ENCODE peak calls at places on chromosomes 4 and X, in eight cellular contexts. J is hepatocyte; A is CD8-positive, alpha-beta memory T cell; Z is GM23338; I is fibroblast of mammary gland; R is NT2/D1; K is tibial artery; H is A549. B is an unnamed sample.

GRCh38 chr4:115249808-115250207 is 136.4 kb upstream of the NDST4 start:
- DNase-seq in Z (no peak), J (no peak), R (no peak), I (no peak), H (no peak), K (no peak), A (no peak), B (no peak)

GRCh38 chr4:11050766-11051165 is 366.2 kb upstream of the CLNK start:
- DNase-seq in K (no peak), Z (no peak), I (no peak), J (no peak), H (no peak), R (no peak), A (no peak), B (no peak)

GRCh38 chr4:124708517-124709300 is 3.8 kb downstream of the ANKRD50 start:
- DNase-seq in K (no peak), R (no peak), I (peak; percentile 47), A (no peak), Z (no peak), J (no peak), H (no peak), B (no peak)

GRCh38 chrX:34978171-34978570 is 35.6 kb downstream of the FAM47B start:
- DNase-seq in H (no peak), K (no peak), A (no peak), I (no peak), J (no peak), Z (no peak), R (no peak), B (no peak)

GRCh38 chr4:94536049-94536448 is 84.3 kb downstream of the PDLIM5 start:
- DNase-seq in Z (peak; percentile 63), H (no peak), R (no peak), A (no peak), K (no peak), J (no peak), I (no peak), B (no peak)

GRCh38 chr4:7597281-7597680 is 162.6 kb upstream of the PSAPL1 start:
- DNase-seq in I (no peak), Z (no peak), R (no peak), H (no peak), K (no peak), J (no peak), A (no peak), B (no peak)

GRCh38 chr4:78768447-78769177 is 7.5 kb upstream of the BMP2K start:
- DNase-seq in K (no peak), A (no peak), Z (no peak), H (no peak), I (peak; percentile 69), J (peak; percentile 38), R (no peak), B (no peak)

GRCh38 chr4:169900241-169900845 is 125.9 kb downstream of the MFAP3L start:
- DNase-seq in K (no peak), Z (no peak), H (no peak), J (no peak), I (no peak), R (no peak), A (no peak), B (no peak)

GRCh38 chr4:16692493-16692892 is 206.0 kb downstream of the LDB2 start:
- DNase-seq in J (no peak), K (no peak), H (no peak), I (no peak), Z (no peak), A (no peak), R (no peak), B (no peak)

GRCh38 chr4:168560184-168560834 is 63.5 kb downstream of the PALLD start:
- DNase-seq in A (no peak), J (peak; percentile 56), I (peak; percentile 59), R (no peak), K (no peak), H (no peak), Z (no peak), B (peak; percentile 44)

GRCh38 chrX:79270401-79270800 is 96.7 kb downstream of the ITM2A start:
- DNase-seq in R (peak; percentile 18), I (peak; percentile 19), Z (peak; percentile 46), K (peak; percentile 57), H (no peak), A (peak; percentile 84), J (no peak), B (no peak)

GRCh38 chr4:176999943-177000543 is 207.3 kb upstream of the VEGFC start:
- DNase-seq in R (no peak), H (peak; percentile 3), I (no peak), K (no peak), A (no peak), J (no peak), Z (peak; percentile 5), B (no peak)

GRCh38 chr4:109969087-109969486 is 56.4 kb downstream of the EGF start:
- DNase-seq in Z (no peak), K (no peak), J (no peak), A (no peak), R (no peak), H (no peak), I (peak; percentile 9), B (no peak)

GRCh38 chr4:185887125-185887524 is 75.1 kb upstream of the SORBS2 start:
- DNase-seq in A (no peak), I (no peak), Z (no peak), K (no peak), H (no peak), J (no peak), R (no peak), B (no peak)

GRCh38 chr4:915041-915474 is 17.1 kb downstream of the GAK start:
- DNase-seq in R (no peak), A (peak; percentile 7), K (peak; percentile 49), H (no peak), Z (no peak), J (no peak), I (peak; percentile 10), B (no peak)

GRCh38 chr4:15368906-15369305 is 58.9 kb upstream of the C1QTNF7 start:
- DNase-seq in I (peak; percentile 70), A (no peak), Z (no peak), J (no peak), K (no peak), R (no peak), H (no peak), B (no peak)

GRCh38 chr4:128387600-128388351 is 100.2 kb upstream of the PGRMC2 start:
- DNase-seq in A (no peak), R (no peak), H (no peak), J (no peak), I (peak; percentile 18), K (no peak), Z (no peak), B (no peak)

GRCh38 chrX:106035064-106035463 is 3.5 kb downstream of the SERPINA7 start:
- DNase-seq in I (no peak), K (no peak), H (no peak), Z (peak; percentile 14), A (no peak), J (no peak), R (no peak), B (no peak)

GRCh38 chr4:55993994-55994657 is 45.4 kb downstream of the CEP135 start:
- DNase-seq in Z (no peak), K (no peak), I (no peak), J (no peak), H (no peak), R (no peak), A (no peak), B (no peak)

DNA sequence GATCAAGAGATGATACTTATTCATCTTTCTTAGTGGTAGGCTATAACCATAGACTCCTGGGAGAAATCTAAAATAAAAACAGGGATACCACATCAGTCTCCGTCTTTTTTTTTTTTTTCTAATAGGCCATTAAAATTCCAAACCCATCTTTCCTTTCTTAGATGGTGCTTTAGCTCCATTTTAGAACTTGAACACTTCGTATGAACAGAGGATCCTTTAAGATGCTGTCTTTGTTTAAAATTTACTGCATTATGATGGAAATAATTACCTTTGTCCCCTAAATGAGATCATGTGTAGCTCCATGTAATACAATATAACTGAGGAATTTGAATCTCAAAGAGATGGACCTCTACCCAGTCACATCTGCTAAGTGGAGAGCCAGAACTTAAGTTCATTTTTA is 47.9 kb downstream of the CEP135 start:
- DNase-seq in Z (no peak), H (no peak), J (no peak), K (no peak), A (no peak), I (no peak), R (no peak), B (no peak)
- H3K4me3 ChIP-seq in Z (no peak overlapping the region), H (no peak overlapping the region), J (no peak overlapping the region), K (no peak overlapping the region), A (no peak overlapping the region), I (no peak overlapping the region), R (no peak overlapping the region), B (no peak overlapping the region)

DNA sequence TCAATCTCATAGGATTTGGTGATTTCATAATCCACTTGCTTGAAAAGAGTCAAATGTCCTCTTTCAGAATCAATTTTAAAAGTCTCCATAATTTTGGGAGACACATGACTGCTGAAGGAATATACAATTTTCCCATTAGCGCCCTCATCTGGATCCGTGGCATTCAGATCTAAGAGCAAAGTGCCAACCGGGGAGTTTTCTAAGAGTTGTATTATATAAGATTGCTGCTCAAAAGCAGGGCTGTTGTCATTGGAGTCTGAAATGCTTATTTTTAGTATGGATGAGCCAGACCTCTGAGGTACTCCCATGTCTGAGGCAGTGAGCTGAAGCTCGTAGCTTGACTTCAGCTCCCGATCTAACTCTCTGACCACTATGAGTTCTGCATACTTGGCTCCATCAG is 1.2 kb downstream of the PCDH18 start:
- DNase-seq in H (no peak), J (peak; percentile 57), Z (peak; percentile 35), R (no peak), A (no peak), I (peak; percentile 78), K (no peak), B (no peak)
- H3K4me3 ChIP-seq in H (no peak overlapping the region), J (peak overlapping the region; percentile 53), Z (peak overlapping the region; percentile 80), R (no peak overlapping the region), A (no peak overlapping the region), I (peak overlapping the region; percentile 84), K (peak overlapping the region; percentile 67), B (peak overlapping the region; percentile 79)

GRCh38 chrX:71911023-71911730 is 532 bp downstream of the NHSL2 start:
- DNase-seq in J (peak; percentile 53), K (no peak), A (peak; percentile 50), I (no peak), H (peak; percentile 42), Z (peak; percentile 66), R (peak; percentile 60), B (no peak)
- H3K4me3 ChIP-seq in J (peak overlapping the region; percentile 16), K (peak overlapping the region; percentile 50), A (no peak overlapping the region), I (peak overlapping the region; percentile 42), H (peak overlapping the region; percentile 57), Z (peak overlapping the region; percentile 70), R (peak overlapping the region; percentile 76), B (peak overlapping the region; percentile 56)

GRCh38 chrX:133440081-133440796 is 24.9 kb upstream of the GPC4 start:
- DNase-seq in H (no peak), J (no peak), Z (peak; percentile 72), A (no peak), I (no peak), R (no peak), K (no peak), B (no peak)

GRCh38 chrX:133440797-133441163 is 25.5 kb upstream of the GPC4 start:
- DNase-seq in K (no peak), Z (no peak), I (no peak), A (no peak), J (no peak), R (no peak), H (no peak), B (no peak)

GRCh38 chrX:133448512-133449076 is 33.3 kb upstream of the GPC4 start:
- DNase-seq in A (no peak), J (no peak), H (no peak), I (no peak), R (no peak), K (no peak), Z (peak; percentile 22), B (no peak)

GRCh38 chrX:133444196-133444595 is 28.9 kb upstream of the GPC4 start:
- DNase-seq in H (no peak), R (no peak), Z (no peak), I (no peak), K (no peak), J (no peak), A (no peak), B (no peak)

GRCh38 chrX:133444952-133445831 is 29.9 kb upstream of the GPC4 start:
- DNase-seq in H (peak; percentile 10), R (no peak), J (peak; percentile 14), I (peak; percentile 6), Z (peak; percentile 68), A (no peak), K (no peak), B (no peak)
- H3K4me3 ChIP-seq in H (peak overlapping the region; percentile 36), R (peak overlapping the region; percentile 3), J (no peak overlapping the region), I (peak overlapping the region; percentile 22), Z (peak overlapping the region; percentile 44), A (no peak overlapping the region), K (peak overlapping the region; percentile 36), B (no peak overlapping the region)